ENCODE peak calls at places on chromosomes 1 and 21, in ten cellular contexts. L, J, N, S, G, Q, M, B, K and R are unnamed samples.

GRCh38 chr1:167273027-167273800 is 52.5 kb downstream of the POU2F1 start:
- DNase-seq in L (no peak), G (no peak), S (peak), K (peak), J (no peak), Q (no peak), B (no peak), M (peak), N (no peak), R (peak)

GRCh38 chr1:161439280-161440232 is 65.7 kb upstream of the FCGR2A start:
- DNase-seq in M (no peak), K (no peak), N (peak), J (peak), G (no peak), S (peak), L (no peak), Q (no peak), B (peak), R (peak)

GRCh38 chr1:222909586-222909985 is 94.7 kb downstream of the DISP1 start:
- DNase-seq in N (no peak), M (peak), Q (peak), B (no peak), S (peak), K (no peak), G (no peak), J (peak), L (no peak), R (peak)

GRCh38 chr1:161033751-161034150 is 5.0 kb downstream of the TSTD1 start:
- DNase-seq in S (no peak), K (no peak), M (no peak), B (no peak), N (no peak), Q (no peak), L (no peak), J (no peak), G (no peak), R (peak)

GRCh38 chr1:18137759-18138345 is 30.3 kb downstream of the IGSF21 start:
- DNase-seq in K (no peak), J (no peak), S (no peak), G (no peak), M (no peak), N (no peak), Q (peak), B (no peak), L (no peak), R (no peak)

GRCh38 chr1:61254629-61255323 is 172.4 kb downstream of the NFIA start:
- DNase-seq in J (no peak), L (no peak), Q (peak), N (no peak), S (peak), G (no peak), K (no peak), M (peak), B (no peak), R (peak)

GRCh38 chr1:212689196-212689710 is 10.4 kb downstream of the BATF3 start:
- DNase-seq in S (no peak), K (no peak), Q (no peak), M (no peak), B (no peak), G (no peak), L (no peak), N (no peak), J (no peak), R (no peak)

GRCh38 chr1:71190843-71191242 is 110.0 kb upstream of the ZRANB2 start:
- DNase-seq in S (no peak), G (no peak), M (no peak), Q (no peak), K (no peak), J (no peak), N (no peak), L (no peak), B (no peak), R (no peak)

GRCh38 chr1:110165761-110166231 is 15.5 kb downstream of the SLC6A17 start:
- DNase-seq in Q (no peak), J (no peak), S (no peak), M (no peak), K (no peak), N (no peak), G (no peak), B (no peak), L (no peak), R (no peak)

GRCh38 chr1:16721871-16722641 is 18.3 kb upstream of the RNU1-4 start:
- DNase-seq in M (no peak), J (peak), S (no peak), G (peak), K (no peak), L (no peak), Q (peak), N (no peak), B (no peak), R (no peak)

GRCh38 chr1:169363046-169363756 is 4.4 kb downstream of the NME7 start:
- DNase-seq in S (peak), M (peak), K (no peak), J (no peak), L (peak), B (no peak), N (no peak), Q (no peak), G (no peak), R (peak)

GRCh38 chr1:233843523-233844204 is 60.8 kb upstream of the SLC35F3 start:
- DNase-seq in S (no peak), K (no peak), L (no peak), J (no peak), B (no peak), N (no peak), G (no peak), Q (no peak), M (no peak), R (no peak)

GRCh38 chr1:175145899-175146298 is 46.7 kb downstream of the KIAA0040 start:
- DNase-seq in G (no peak), N (no peak), K (no peak), Q (no peak), L (no peak), M (no peak), B (no peak), S (no peak), J (no peak), R (no peak)

GRCh38 chr1:55479970-55480369 is 264.8 kb upstream of the USP24 start:
- DNase-seq in S (no peak), M (no peak), G (no peak), K (no peak), L (no peak), J (no peak), N (no peak), B (no peak), Q (no peak), R (no peak)

GRCh38 chr1:168654198-168654910 is 74.7 kb downstream of the DPT start:
- DNase-seq in L (no peak), M (no peak), K (no peak), Q (no peak), S (no peak), J (no peak), G (no peak), B (no peak), N (no peak), R (peak)

GRCh38 chr1:155166006-155166372 is 7.1 kb downstream of the KRTCAP2 start:
- DNase-seq in K (no peak), S (no peak), Q (peak), L (no peak), B (peak), G (no peak), N (peak), J (no peak), M (no peak), R (no peak)

GRCh38 chr1:3023994-3024393 is 2.7 kb downstream of the ACTRT2 start:
- DNase-seq in S (no peak), K (no peak), M (no peak), J (no peak), N (peak), B (no peak), G (peak), Q (no peak), L (no peak), R (no peak)

GRCh38 chr1:147201786-147202185 is 23.4 kb downstream of the FMO5 start:
- DNase-seq in N (no peak), G (no peak), M (no peak), J (no peak), Q (no peak), S (no peak), L (no peak), K (no peak), B (no peak), R (no peak)

GRCh38 chr1:222736470-222736869 is 532 bp upstream of the FAM177B start:
- DNase-seq in M (no peak), L (no peak), Q (no peak), G (no peak), B (no peak), S (no peak), K (no peak), J (no peak), N (peak), R (no peak)

GRCh38 chr1:15760520-15761211 is 2.1 kb downstream of the FBLIM1 start:
- DNase-seq in J (peak), S (peak), B (no peak), L (peak), N (peak), Q (peak), G (no peak), K (no peak), M (peak), R (peak)

GRCh38 chr21:31157756-31158155 is 119.5 kb upstream of the KRTAP19-8 start:
- DNase-seq in M (no peak), L (no peak), B (no peak), N (peak), Q (no peak), S (no peak), G (no peak), J (no peak), K (no peak), R (no peak)
- H3K4me3 ChIP-seq in M (no peak), L (no peak), B (no peak), N (no peak), Q (no peak), S (no peak), G (no peak), J (no peak), K (no peak), R (no peak)

GRCh38 chr1:180187626-180188025 is 33.0 kb downstream of the QSOX1 start:
- DNase-seq in L (no peak), S (no peak), J (no peak), K (no peak), N (no peak), M (no peak), Q (no peak), G (no peak), B (no peak), R (no peak)
- H3K4me3 ChIP-seq in L (no peak), S (no peak), J (no peak), K (no peak), N (no peak), M (no peak), Q (no peak), G (no peak), B (no peak), R (no peak)

DNA sequence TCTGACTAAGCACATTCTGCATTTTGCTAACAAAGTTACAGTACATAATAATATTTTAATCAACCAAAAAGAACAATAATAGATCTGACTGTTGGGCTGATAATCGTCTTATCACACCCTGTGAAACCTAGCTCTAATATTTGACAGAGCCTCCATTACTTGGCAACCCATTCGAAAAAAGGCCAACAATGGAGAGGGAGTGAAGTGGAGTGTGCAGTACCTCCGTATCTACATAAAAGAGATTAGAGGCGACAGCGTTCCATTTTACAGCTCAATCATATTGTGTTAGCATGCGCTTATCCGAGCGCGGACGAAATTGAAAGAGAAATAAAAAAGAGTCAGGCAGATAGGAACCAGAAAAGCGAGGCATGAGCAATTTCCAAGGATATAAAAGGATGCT is 137.3 kb upstream of the USH2A start:
- DNase-seq in N (no peak), J (no peak), G (no peak), K (no peak), S (no peak), Q (no peak), B (no peak), L (no peak), M (no peak), R (no peak)
- H3K4me3 ChIP-seq in N (no peak), J (no peak), G (no peak), K (no peak), S (no peak), Q (no peak), B (no peak), L (no peak), M (no peak), R (no peak)

GRCh38 chr1:231241751-231242150 is 739 bp downstream of the GNPAT start:
- DNase-seq in S (no peak), B (no peak), M (peak), Q (no peak), K (peak), N (peak), J (no peak), G (no peak), L (no peak), R (peak)

GRCh38 chr1:231240883-231241735 is at the start of gene GNPAT:
- DNase-seq in B (peak), Q (peak), S (peak), N (peak), J (peak), G (peak), K (peak), M (peak), L (peak), R (peak)

GRCh38 chr1:231240531-231240882 is 505 bp upstream of the GNPAT start:
- DNase-seq in S (peak), J (no peak), Q (no peak), L (no peak), N (no peak), G (no peak), B (no peak), M (peak), K (no peak), R (peak)

GRCh38 chr1:231238298-231238697 is 2.7 kb upstream of the GNPAT start:
- DNase-seq in M (no peak), K (no peak), S (no peak), G (no peak), L (no peak), J (no peak), B (no peak), Q (no peak), N (no peak), R (no peak)

GRCh38 chr1:231242516-231243198 is 1.6 kb downstream of the GNPAT start:
- DNase-seq in L (no peak), G (no peak), N (no peak), Q (no peak), B (no peak), S (peak), M (peak), J (no peak), K (no peak), R (peak)
- H3K4me3 ChIP-seq in L (peak), G (peak), N (peak), Q (no peak), B (peak), S (no peak), M (peak), J (no peak), K (no peak), R (peak)

GRCh38 chr1:201369209-201369608 is 8.3 kb downstream of the TNNT2 start:
- DNase-seq in L (no peak), Q (no peak), B (no peak), M (no peak), S (no peak), G (no peak), J (no peak), K (peak), N (no peak), R (no peak)
- H3K4me3 ChIP-seq in L (no peak), Q (no peak), B (no peak), M (no peak), S (no peak), G (no peak), J (no peak), K (no peak), N (no peak), R (no peak)

GRCh38 chr1:201384406-201384782 is 6.9 kb upstream of the TNNT2 start:
- DNase-seq in B (no peak), L (no peak), K (no peak), S (no peak), J (no peak), N (no peak), G (no peak), Q (no peak), M (no peak), R (no peak)
- H3K4me3 ChIP-seq in B (no peak), L (no peak), K (no peak), S (no peak), J (no peak), N (no peak), G (no peak), Q (no peak), M (no peak), R (peak)

GRCh38 chr1:156765664-156766063 is 1.7 kb upstream of the PRCC start:
- DNase-seq in K (no peak), J (no peak), N (no peak), S (no peak), M (no peak), Q (no peak), B (no peak), G (no peak), L (no peak), R (no peak)
- H3K4me3 ChIP-seq in K (peak), J (no peak), N (no peak), S (no peak), M (no peak), Q (no peak), B (peak), G (no peak), L (no peak), R (peak)